ENCODE peak calls at places on chromosomes 5 and 9, in five cellular contexts. One of them, this sample, is unnamed.

GRCh38 chr5:175337680-175338079 is 106.3 kb downstream of the DRD1 start:
- DNase-seq in upper lobe of left lung: no peak
- DNase-seq in NCI-H460: no peak
- DNase-seq in nephron progenitor cell: no peak
- DNase-seq in stimulated activated CD4-positive, alpha-beta T cell treated with anti-CD3 and anti-CD28 coated beads, Interleukin-12 subunit alpha, Interleukin-12 subunit beta, amount 100 ng/mL, for 4 hours: no peak
- DNase-seq in this sample: no peak

GRCh38 chr9:124342402-124342945 is 72.8 kb downstream of the PSMB7 start:
- DNase-seq in NCI-H460: no peak
- DNase-seq in upper lobe of left lung: no peak
- DNase-seq in nephron progenitor cell: no peak
- DNase-seq in stimulated activated CD4-positive, alpha-beta T cell treated with anti-CD3 and anti-CD28 coated beads, Interleukin-12 subunit alpha, Interleukin-12 subunit beta, amount 100 ng/mL, for 4 hours: no peak
- DNase-seq in this sample: no peak

GRCh38 chr9:84170521-84171141 is 169.9 kb downstream of the SLC28A3 start:
- DNase-seq in stimulated activated CD4-positive, alpha-beta T cell treated with anti-CD3 and anti-CD28 coated beads, Interleukin-12 subunit alpha, Interleukin-12 subunit beta, amount 100 ng/mL, for 4 hours: no peak
- DNase-seq in NCI-H460: no peak
- DNase-seq in upper lobe of left lung: peak
- DNase-seq in nephron progenitor cell: no peak
- DNase-seq in this sample: no peak

GRCh38 chr9:87534957-87535356 is 37.3 kb downstream of the DAPK1 start:
- DNase-seq in stimulated activated CD4-positive, alpha-beta T cell treated with anti-CD3 and anti-CD28 coated beads, Interleukin-12 subunit alpha, Interleukin-12 subunit beta, amount 100 ng/mL, for 4 hours: no peak
- DNase-seq in upper lobe of left lung: no peak
- DNase-seq in nephron progenitor cell: no peak
- DNase-seq in NCI-H460: no peak
- DNase-seq in this sample: no peak

GRCh38 chr5:180082633-180083420 is 11.3 kb upstream of the RNF130 start:
- DNase-seq in nephron progenitor cell: no peak
- DNase-seq in stimulated activated CD4-positive, alpha-beta T cell treated with anti-CD3 and anti-CD28 coated beads, Interleukin-12 subunit alpha, Interleukin-12 subunit beta, amount 100 ng/mL, for 4 hours: no peak
- DNase-seq in NCI-H460: no peak
- DNase-seq in upper lobe of left lung: no peak
- DNase-seq in this sample: no peak

GRCh38 chr9:122095010-122095767 is 2.1 kb upstream of the TTLL11 start:
- DNase-seq in nephron progenitor cell: peak
- DNase-seq in NCI-H460: peak
- DNase-seq in upper lobe of left lung: no peak
- DNase-seq in stimulated activated CD4-positive, alpha-beta T cell treated with anti-CD3 and anti-CD28 coated beads, Interleukin-12 subunit alpha, Interleukin-12 subunit beta, amount 100 ng/mL, for 4 hours: peak
- DNase-seq in this sample: peak

GRCh38 chr5:10831416-10831815 is 70.4 kb upstream of the DAP start:
- DNase-seq in stimulated activated CD4-positive, alpha-beta T cell treated with anti-CD3 and anti-CD28 coated beads, Interleukin-12 subunit alpha, Interleukin-12 subunit beta, amount 100 ng/mL, for 4 hours: no peak
- DNase-seq in upper lobe of left lung: no peak
- DNase-seq in NCI-H460: no peak
- DNase-seq in nephron progenitor cell: no peak
- DNase-seq in this sample: no peak

GRCh38 chr9:106860731-106861584 is 2.0 kb upstream of the ZNF462 start:
- DNase-seq in NCI-H460: no peak
- DNase-seq in nephron progenitor cell: peak
- DNase-seq in upper lobe of left lung: no peak
- DNase-seq in stimulated activated CD4-positive, alpha-beta T cell treated with anti-CD3 and anti-CD28 coated beads, Interleukin-12 subunit alpha, Interleukin-12 subunit beta, amount 100 ng/mL, for 4 hours: no peak
- DNase-seq in this sample: peak

GRCh38 chr9:74555015-74555414 is 57.9 kb downstream of the RORB start:
- DNase-seq in NCI-H460: no peak
- DNase-seq in nephron progenitor cell: peak
- DNase-seq in stimulated activated CD4-positive, alpha-beta T cell treated with anti-CD3 and anti-CD28 coated beads, Interleukin-12 subunit alpha, Interleukin-12 subunit beta, amount 100 ng/mL, for 4 hours: no peak
- DNase-seq in upper lobe of left lung: no peak
- DNase-seq in this sample: no peak

GRCh38 chr5:141420855-141421488 is at the start of gene PCDHGA11:
- DNase-seq in upper lobe of left lung: peak
- DNase-seq in NCI-H460: no peak
- DNase-seq in stimulated activated CD4-positive, alpha-beta T cell treated with anti-CD3 and anti-CD28 coated beads, Interleukin-12 subunit alpha, Interleukin-12 subunit beta, amount 100 ng/mL, for 4 hours: peak
- DNase-seq in nephron progenitor cell: no peak
- DNase-seq in this sample: no peak

This sample was measured in LoVo.